ENCODE peak calls at places on chromosomes 16 and 17, in ten cellular contexts. N is HL-60; L is stimulated activated CD8-positive, alpha-beta memory T cell treated with anti-CD3 and anti-CD28 coated beads, Interleukin-4, amount 100 ng/mL, for 24 hours; R is amygdala; E is C1 segment of cervical spinal cord; I is T1000; A is upper lobe of right lung; V is EH; K is CD4-positive, alpha-beta T cell; H is amniotic stem cell. F is an unnamed sample.

GRCh38 chr17:56119191-56119590 is 34.1 kb upstream of the ANKFN1 start:
- DNase-seq in R (no peak), A (no peak), L (no peak), N (no peak), H (no peak), E (no peak), K (no peak), V (peak), I (no peak), F (no peak)

GRCh38 chr17:2580641-2581040 is 12.8 kb upstream of the PAFAH1B1 start:
- DNase-seq in I (no peak), A (no peak), K (no peak), E (peak), V (no peak), L (no peak), N (no peak), H (no peak), R (peak), F (no peak)

GRCh38 chr17:81899514-81900166 is 2.4 kb upstream of the NPB start:
- DNase-seq in R (no peak), N (no peak), V (no peak), K (no peak), A (no peak), E (no peak), H (no peak), L (no peak), I (no peak), F (peak)

GRCh38 chr17:77720946-77721822 is 237.3 kb upstream of the TNRC6C start:
- DNase-seq in L (no peak), N (no peak), E (no peak), A (no peak), H (no peak), K (no peak), I (no peak), R (no peak), V (no peak), F (no peak)

GRCh38 chr17:70804161-70804560 is 634.8 kb downstream of the KCNJ2 start:
- DNase-seq in E (no peak), K (no peak), V (peak), R (no peak), I (no peak), N (no peak), A (no peak), L (no peak), H (no peak), F (no peak)

GRCh38 chr17:82300707-82301270 is 16.6 kb downstream of the CD7 start:
- DNase-seq in H (no peak), E (peak), A (peak), I (peak), L (no peak), V (peak), R (no peak), N (peak), K (peak), F (peak)

GRCh38 chr17:49482144-49482817 is 12.8 kb upstream of the NGFR start:
- DNase-seq in N (peak), V (peak), E (no peak), L (no peak), A (no peak), K (no peak), R (no peak), H (no peak), I (no peak), F (no peak)

GRCh38 chr17:77736207-77736600 is 222.3 kb upstream of the TNRC6C start:
- DNase-seq in R (no peak), L (no peak), E (no peak), K (no peak), I (no peak), H (no peak), V (peak), N (no peak), A (no peak), F (no peak)

GRCh38 chr17:28956861-28957260 is 5.5 kb upstream of the PHF12 start:
- DNase-seq in H (no peak), K (no peak), A (no peak), N (no peak), L (no peak), V (no peak), I (no peak), R (no peak), E (no peak), F (no peak)

GRCh38 chr16:59164461-59164860 is 430.3 kb upstream of the GOT2 start:
- DNase-seq in V (peak), N (no peak), H (no peak), A (no peak), K (no peak), E (no peak), I (no peak), L (no peak), R (no peak), F (no peak)

GRCh38 chr17:76554131-76554530 is 14.3 kb downstream of the PRCD start:
- DNase-seq in A (no peak), V (no peak), H (no peak), N (no peak), L (no peak), R (peak), E (peak), I (no peak), K (no peak), F (peak)

GRCh38 chr16:16157166-16157565 is 66.1 kb downstream of the ABCC6 start:
- DNase-seq in A (no peak), R (no peak), I (no peak), H (no peak), E (no peak), V (no peak), L (no peak), K (no peak), N (peak), F (no peak)

GRCh38 chr17:20975566-20975965 is 67.2 kb downstream of the USP22 start:
- DNase-seq in K (no peak), V (peak), A (no peak), H (no peak), N (no peak), I (no peak), E (no peak), L (no peak), R (no peak), F (no peak)

F was measured in gastrocnemius medialis.